ENCODE peak calls at places on chromosome 10, in six cellular contexts. U is colonic mucosa; R is K562; W is activated T-helper 2 cell treated with anti-CD3 and anti-CD28 coated beads, Interferon-gamma antibody, Interleukin-2, Interleukin-4, amounts not matched to agents 10 μg/mL and 5 μg/mL and 100 μg/mL, durations not matched to agents 14 hours and 24 hours and 36 hours; I is stomach; C is T follicular helper cell. Z is an unnamed sample.

GRCh38 chr10:44724415-44725174 is 186.5 kb upstream of the TMEM72 start:
- DNase-seq in U (no peak), R (no peak), W (no peak), I (no peak), C (no peak), Z (no peak)

GRCh38 chr10:17075510-17075909 is 54.1 kb downstream of the CUBN start:
- DNase-seq in U (no peak), R (no peak), W (no peak), I (no peak), C (no peak), Z (no peak)

GRCh38 chr10:33453081-33453850 is 118.8 kb upstream of the NRP1 start:
- DNase-seq in U (no peak), R (no peak), W (no peak), I (no peak), C (no peak), Z (no peak)

GRCh38 chr10:82680688-82681087 is 805.7 kb downstream of the NRG3 start:
- DNase-seq in U (no peak), R (no peak), W (no peak), I (no peak), C (no peak), Z (no peak)

GRCh38 chr10:129870926-129871660 is 93.0 kb downstream of the EBF3 start:
- DNase-seq in U (no peak), R (no peak), W (no peak), I (no peak), C (no peak), Z (no peak)

GRCh38 chr10:42933454-42934340 is 143.2 kb upstream of the RET start:
- DNase-seq in U (peak; percentile 58), R (no peak), W (no peak), I (peak; percentile 65), C (peak; percentile 27), Z (no peak)

GRCh38 chr10:132645630-132646442 is 108.2 kb downstream of the INPP5A start:
- DNase-seq in U (no peak), R (no peak), W (no peak), I (no peak), C (no peak), Z (no peak)

GRCh38 chr10:78706256-78706655 is 362.5 kb upstream of the ZMIZ1 start:
- DNase-seq in U (no peak), R (no peak), W (no peak), I (no peak), C (no peak), Z (no peak)

GRCh38 chr10:51235865-51236264 is 161.6 kb downstream of the PRKG1 start:
- DNase-seq in U (no peak), R (no peak), W (no peak), I (no peak), C (no peak), Z (no peak)

GRCh38 chr10:94225589-94225988 is 137.2 kb downstream of the NOC3L start:
- DNase-seq in U (no peak), R (no peak), W (no peak), I (no peak), C (no peak), Z (no peak)

GRCh38 chr10:91340613-91341362 is 69.4 kb upstream of the HECTD2 start:
- DNase-seq in U (no peak), R (no peak), W (no peak), I (no peak), C (no peak), Z (no peak)

GRCh38 chr10:52083422-52083821 is 230.7 kb upstream of the DKK1 start:
- DNase-seq in U (no peak), R (no peak), W (no peak), I (no peak), C (no peak), Z (no peak)

GRCh38 chr10:36730316-36730715 is 395.1 kb upstream of the ANKRD30A start:
- DNase-seq in U (no peak), R (no peak), W (no peak), I (no peak), C (no peak), Z (no peak)

GRCh38 chr10:88386204-88386877 is 196.8 kb downstream of the RNLS start:
- DNase-seq in U (peak; percentile 64), R (no peak), W (no peak), I (no peak), C (no peak), Z (no peak)

GRCh38 chr10:35167342-35167741 is 40.7 kb downstream of the CREM start:
- DNase-seq in U (no peak), R (no peak), W (no peak), I (no peak), C (no peak), Z (no peak)

GRCh38 chr10:7264313-7264741 is 146.5 kb downstream of the SFMBT2 start:
- DNase-seq in U (no peak), R (no peak), W (no peak), I (peak; percentile 51), C (no peak), Z (no peak)

GRCh38 chr10:125001313-125002043 is 59.6 kb downstream of the ZRANB1 start:
- DNase-seq in U (no peak), R (no peak), W (no peak), I (peak; percentile 31), C (no peak), Z (peak; percentile 14)

GRCh38 chr10:43407576-43408330 is 1.2 kb downstream of the HNRNPF start:
- DNase-seq in U (peak; percentile 94), R (peak; percentile 70), W (peak; percentile 81), I (peak; percentile 94), C (peak; percentile 78), Z (peak; percentile 92)

GRCh38 chr10:96548589-96548988 is 34.9 kb upstream of the TLL2 start:
- DNase-seq in U (no peak), R (no peak), W (no peak), I (peak; percentile 43), C (no peak), Z (peak; percentile 43)

GRCh38 chr10:117619710-117620405 is 77.3 kb downstream of the EMX2 start:
- DNase-seq in U (no peak), R (no peak), W (no peak), I (no peak), C (no peak), Z (no peak)

GRCh38 chr10:84587789-84588188 is 259.4 kb downstream of the CCSER2 start:
- DNase-seq in U (no peak), R (no peak), W (no peak), I (no peak), C (no peak), Z (no peak)

GRCh38 chr10:15427836-15428414 is 56.8 kb upstream of the FAM171A1 start:
- DNase-seq in U (no peak), R (peak; percentile 21), W (no peak), I (no peak), C (no peak), Z (no peak)

GRCh38 chr10:60424971-60425370 is 35.3 kb upstream of the ANK3 start:
- DNase-seq in U (no peak), R (no peak), W (no peak), I (no peak), C (no peak), Z (no peak)

GRCh38 chr10:98403812-98404504 is 11.0 kb downstream of the PYROXD2 start:
- DNase-seq in U (no peak), R (no peak), W (no peak), I (no peak), C (no peak), Z (no peak)

GRCh38 chr10:75466886-75467285 is 35.5 kb downstream of the LRMDA start:
- DNase-seq in U (no peak), R (no peak), W (no peak), I (no peak), C (no peak), Z (no peak)

GRCh38 chr10:24331457-24331856 is 122.5 kb downstream of the KIAA1217 start:
- DNase-seq in U (peak; percentile 78), R (no peak), W (no peak), I (peak; percentile 62), C (no peak), Z (peak; percentile 36)

GRCh38 chr10:42973870-42974692 is 102.8 kb upstream of the RET start:
- DNase-seq in U (no peak), R (no peak), W (no peak), I (no peak), C (no peak), Z (no peak)

GRCh38 chr10:88984525-88984924 is 6.1 kb upstream of the FAS start:
- DNase-seq in U (no peak), R (no peak), W (no peak), I (no peak), C (no peak), Z (no peak)

GRCh38 chr10:46106410-46107255 is 60.6 kb upstream of the MSMB start:
- DNase-seq in U (peak; percentile 66), R (peak; percentile 75), W (peak; percentile 55), I (peak; percentile 59), C (no peak), Z (peak; percentile 73)

GRCh38 chr10:72784551-72785421 is 92.8 kb downstream of the MCU start:
- DNase-seq in U (peak; percentile 36), R (no peak), W (no peak), I (no peak), C (no peak), Z (peak; percentile 40)

GRCh38 chr10:33066558-33067236 is 108.7 kb upstream of the ITGB1 start:
- DNase-seq in U (no peak), R (no peak), W (no peak), I (no peak), C (no peak), Z (no peak)

GRCh38 chr10:48243487-48243886 is 31.0 kb downstream of the FRMPD2 start:
- DNase-seq in U (no peak), R (no peak), W (no peak), I (no peak), C (no peak), Z (no peak)

GRCh38 chr10:72735288-72735926 is 43.5 kb downstream of the MCU start:
- DNase-seq in U (no peak), R (no peak), W (no peak), I (no peak), C (no peak), Z (no peak)

GRCh38 chr10:132199268-132199853 is 12.6 kb downstream of the DPYSL4 start:
- DNase-seq in U (no peak), R (no peak), W (no peak), I (no peak), C (no peak), Z (no peak)

GRCh38 chr10:43124094-43124521 is 14.1 kb upstream of the CSGALNACT2 start:
- DNase-seq in U (no peak), R (no peak), W (no peak), I (no peak), C (no peak), Z (no peak)

GRCh38 chr10:124001391-124002260 is 91.8 kb downstream of the CHST15 start:
- DNase-seq in U (peak; percentile 14), R (no peak), W (no peak), I (peak; percentile 23), C (no peak), Z (no peak)

GRCh38 chr10:114605155-114605797 is 52.8 kb downstream of the ABLIM1 start:
- DNase-seq in U (no peak), R (no peak), W (no peak), I (no peak), C (no peak), Z (no peak)

GRCh38 chr10:71349401-71349800 is 30.3 kb downstream of the SLC29A3 start:
- DNase-seq in U (no peak), R (peak; percentile 59), W (no peak), I (no peak), C (no peak), Z (no peak)

GRCh38 chr10:28708921-28709461 is 31.7 kb downstream of the BAMBI start:
- DNase-seq in U (no peak), R (no peak), W (no peak), I (no peak), C (no peak), Z (no peak)